ENCODE peak calls at places on chromosomes 1 and 21, in eight cellular contexts. W is HAP-1; Y is PC-3; C is CD8-positive, alpha-beta T cell; L is thoracic aorta; K is IMR-90; N is tibial nerve; Q is fibroblast of lung. P is an unnamed sample.

GRCh38 chr1:202255343-202255742 is 61.7 kb downstream of the LGR6 start:
- DNase-seq in W (peak; percentile 1), Y (no peak), C (no peak), L (no peak), K (peak; percentile 34), N (no peak), Q (peak; percentile 21), P (no peak)

GRCh38 chr1:84156210-84156621 is 12.1 kb downstream of the PRKACB start:
- DNase-seq in W (no peak), Y (peak; percentile 94), C (no peak), L (no peak), K (peak; percentile 90), N (no peak), Q (peak; percentile 86), P (no peak)

GRCh38 chr1:160342520-160342919 is 530 bp downstream of the COPA start:
- DNase-seq in W (no peak), Y (no peak), C (no peak), L (no peak), K (no peak), N (no peak), Q (peak; percentile 19), P (no peak)

GRCh38 chr1:168664069-168664834 is 64.8 kb downstream of the DPT start:
- DNase-seq in W (no peak), Y (no peak), C (no peak), L (no peak), K (no peak), N (no peak), Q (no peak), P (no peak)

GRCh38 chr21:30194701-30195299 is 21.1 kb downstream of the CLDN8 start:
- DNase-seq in W (no peak), Y (peak; percentile 76), C (no peak), L (no peak), K (no peak), N (no peak), Q (peak; percentile 15), P (no peak)

GRCh38 chr1:226487921-226488320 is 60.6 kb upstream of the STUM start:
- DNase-seq in W (no peak), Y (peak; percentile 78), C (no peak), L (no peak), K (no peak), N (no peak), Q (no peak), P (no peak)

GRCh38 chr1:16175610-16176553 is 20.0 kb upstream of the EPHA2 start:
- DNase-seq in W (no peak), Y (peak; percentile 90), C (no peak), L (peak; percentile 45), K (peak; percentile 91), N (peak; percentile 84), Q (peak; percentile 94), P (no peak)

GRCh38 chr1:104092698-104093097 is 343.0 kb downstream of the AMY1C start:
- DNase-seq in W (no peak), Y (no peak), C (no peak), L (no peak), K (no peak), N (no peak), Q (no peak), P (no peak)

GRCh38 chr1:5903680-5904079 is 88.5 kb downstream of the NPHP4 start:
- DNase-seq in W (no peak), Y (no peak), C (no peak), L (no peak), K (no peak), N (no peak), Q (no peak), P (no peak)

DNA sequence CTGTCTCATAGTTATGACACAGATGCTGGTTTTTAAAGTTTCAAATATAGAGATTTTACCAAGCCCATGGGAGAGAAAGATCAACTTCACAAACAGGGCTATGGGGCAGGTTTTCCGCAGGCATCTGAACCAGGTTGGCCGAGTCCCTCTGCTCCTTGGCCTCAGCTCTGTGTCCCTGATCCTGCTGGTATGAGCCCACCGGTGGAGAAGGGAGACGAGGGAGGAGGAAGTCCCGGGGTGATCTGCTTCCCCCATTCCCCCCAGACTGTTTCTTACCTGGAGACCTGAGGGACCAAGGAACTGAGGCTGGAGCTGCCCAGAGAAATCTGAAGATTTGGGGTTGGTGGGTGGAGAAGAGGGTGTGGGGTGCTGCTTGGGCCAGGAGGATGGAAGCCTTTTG is 28.9 kb upstream of the BTG2 start:
- DNase-seq in W (no peak), Y (no peak), C (no peak), L (no peak), K (no peak), N (no peak), Q (no peak), P (no peak)
- H3K4me1 ChIP-seq in W (peaks cover 21% of the 10 kb centered on the region), Y (peaks cover 21% of the 10 kb centered on the region), C (peaks cover 38% of the 10 kb centered on the region), L (peaks cover 34% of the 10 kb centered on the region), K (peaks cover 12% of the 10 kb centered on the region), N (peaks cover 57% of the 10 kb centered on the region), Q (peaks cover 11% of the 10 kb centered on the region), P (peaks cover 51% of the 10 kb centered on the region)

GRCh38 chr1:172815740-172816139 is 156.8 kb downstream of the FASLG start:
- DNase-seq in W (no peak), Y (no peak), C (no peak), L (no peak), K (peak; percentile 6), N (no peak), Q (no peak), P (no peak)

GRCh38 chr1:172820759-172821158 is 161.9 kb downstream of the FASLG start:
- DNase-seq in W (no peak), Y (peak; percentile 54), C (no peak), L (no peak), K (peak; percentile 38), N (no peak), Q (no peak), P (no peak)

GRCh38 chr1:172823534-172823933 is 164.6 kb downstream of the FASLG start:
- DNase-seq in W (no peak), Y (no peak), C (no peak), L (no peak), K (peak; percentile 68), N (no peak), Q (peak; percentile 39), P (no peak)

GRCh38 chr1:172821609-172822274 is 162.8 kb downstream of the FASLG start:
- DNase-seq in W (no peak), Y (peak; percentile 51), C (no peak), L (no peak), K (peak; percentile 80), N (peak; percentile 14), Q (peak; percentile 90), P (no peak)

DNA sequence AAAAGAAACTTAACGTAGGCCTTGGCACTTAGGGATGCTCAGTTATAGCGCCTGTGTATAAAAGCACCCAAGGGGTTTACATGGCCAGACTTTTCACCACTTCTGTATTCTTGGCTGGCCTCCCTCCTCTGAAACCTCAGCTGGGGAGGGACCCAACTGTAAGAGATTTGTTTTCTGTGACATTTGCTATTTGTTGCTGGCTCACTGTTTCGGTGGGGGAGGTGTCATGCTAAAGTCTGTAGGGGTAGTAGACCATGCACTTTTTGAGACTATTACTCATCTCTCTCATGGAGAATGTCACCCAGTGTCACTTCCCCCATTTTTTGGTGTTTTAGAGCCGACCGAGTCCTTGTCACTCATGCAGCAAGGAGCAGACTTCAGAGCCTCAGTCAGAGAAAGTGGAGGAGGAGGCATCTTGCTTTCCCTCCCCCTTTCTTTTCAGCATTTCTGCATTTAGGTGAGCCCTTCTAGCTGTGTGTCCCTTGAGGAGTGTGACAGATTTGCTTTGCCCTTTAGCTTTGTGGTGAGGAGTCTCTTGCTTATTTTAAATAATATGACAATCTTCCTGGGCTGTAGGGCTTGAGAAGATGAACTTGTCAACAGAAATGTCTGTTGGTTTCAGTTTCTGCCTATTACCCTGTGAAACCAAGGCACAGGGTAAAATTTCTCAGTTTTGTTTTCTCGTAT is 160.1 kb downstream of the FASLG start:
- DNase-seq in W (no peak), Y (no peak), C (no peak), L (no peak), K (no peak), N (no peak), Q (peak; percentile 53), P (peak; percentile 15)
- H3K4me1 ChIP-seq in W (no peaks in the 10 kb centered on the region), Y (peaks cover 13% of the 10 kb centered on the region), C (peaks cover 16% of the 10 kb centered on the region), L (no peaks in the 10 kb centered on the region), K (peaks cover 15% of the 10 kb centered on the region), N (peaks cover 6% of the 10 kb centered on the region), Q (peaks cover 13% of the 10 kb centered on the region), P (peaks cover 21% of the 10 kb centered on the region)

GRCh38 chr1:234616644-234617043 is 6.7 kb upstream of the IRF2BP2 start:
- DNase-seq in W (no peak), Y (no peak), C (no peak), L (no peak), K (peak; percentile 75), N (no peak), Q (peak; percentile 62), P (no peak)
- H3K4me1 ChIP-seq in W (peaks cover 53% of the 10 kb centered on the region), Y (peaks cover 44% of the 10 kb centered on the region), C (peaks cover 26% of the 10 kb centered on the region), L (peaks cover 39% of the 10 kb centered on the region), K (peaks cover 32% of the 10 kb centered on the region), N (peaks cover 52% of the 10 kb centered on the region), Q (peaks cover 38% of the 10 kb centered on the region), P (peaks cover 29% of the 10 kb centered on the region)

DNA sequence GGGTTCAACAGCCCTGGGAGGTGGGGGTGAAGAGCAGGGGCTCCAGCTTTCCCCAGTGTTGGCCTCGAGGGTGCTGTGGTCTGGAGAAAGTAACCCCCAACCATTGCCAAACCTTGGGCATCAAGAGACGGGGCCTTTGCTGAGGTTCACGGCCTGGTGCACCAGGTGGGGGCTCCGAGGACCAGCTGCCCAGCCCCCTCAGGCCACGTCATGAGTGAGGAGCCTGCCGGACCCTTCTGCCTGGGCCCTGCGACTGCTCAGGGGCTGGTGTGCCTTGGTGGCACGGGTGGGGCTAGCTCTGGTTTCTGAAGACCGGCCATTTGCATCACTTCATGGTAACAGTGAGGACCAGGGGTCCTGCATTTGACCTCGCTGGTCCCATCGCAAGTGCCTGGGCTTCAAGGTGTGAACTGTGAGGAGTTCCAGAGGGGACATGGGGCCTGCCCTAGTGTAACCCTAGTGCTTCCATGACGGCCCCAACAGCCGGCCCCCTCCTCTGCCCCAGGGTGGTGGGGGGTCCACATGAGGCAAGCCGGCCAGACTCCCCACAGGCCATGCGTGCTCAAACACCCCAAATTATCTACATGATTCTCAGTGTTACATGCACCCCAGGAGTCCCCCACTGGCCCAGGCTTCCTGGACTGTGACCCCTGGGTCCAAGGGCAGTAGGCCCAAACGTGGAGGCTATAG is 13.5 kb downstream of the MORN1 start:
- DNase-seq in W (no peak), Y (no peak), C (no peak), L (no peak), K (no peak), N (no peak), Q (no peak), P (no peak)
- H3K4me1 ChIP-seq in W (no peaks in the 10 kb centered on the region), Y (peaks cover 6% of the 10 kb centered on the region), C (peaks cover 15% of the 10 kb centered on the region), L (peaks cover 3% of the 10 kb centered on the region), K (no peaks in the 10 kb centered on the region), N (peaks cover 9% of the 10 kb centered on the region), Q (no peaks in the 10 kb centered on the region), P (peaks cover 11% of the 10 kb centered on the region)

GRCh38 chr1:71521655-71522264 is 440.9 kb upstream of the ZRANB2 start:
- DNase-seq in W (peak; percentile 28), Y (peak; percentile 70), C (no peak), L (no peak), K (peak; percentile 43), N (peak; percentile 55), Q (peak; percentile 71), P (no peak)
- H3K4me1 ChIP-seq in W (no peaks in the 10 kb centered on the region), Y (peaks cover 5% of the 10 kb centered on the region), C (no peaks in the 10 kb centered on the region), L (no peaks in the 10 kb centered on the region), K (no peaks in the 10 kb centered on the region), N (no peaks in the 10 kb centered on the region), Q (no peaks in the 10 kb centered on the region), P (no peaks in the 10 kb centered on the region)

P was measured in CD8-positive, alpha-beta memory T cell.